ENCODE peak calls at places on chromosomes 16 and 17, in eight cellular contexts. U, V, S, A, N, O, I and B are unnamed samples.

GRCh38 chr17:33163827-33164555 is 129.1 kb downstream of the ASIC2 start:
- DNase-seq in U (no peak), V (no peak), S (no peak), A (peak), N (no peak), O (no peak), I (no peak), B (no peak)

GRCh38 chr17:45149669-45150603 is 1.7 kb downstream of the HEXIM1 start:
- DNase-seq in U (peak), V (no peak), S (peak), A (no peak), N (peak), O (no peak), I (peak), B (no peak)

GRCh38 chr16:73056911-73057310 is 9.0 kb upstream of the ZFHX3 start:
- DNase-seq in U (no peak), V (no peak), S (no peak), A (no peak), N (no peak), O (no peak), I (no peak), B (no peak)

GRCh38 chr16:67549936-67550335 is 12.4 kb upstream of the CTCF start:
- DNase-seq in U (no peak), V (no peak), S (no peak), A (no peak), N (no peak), O (no peak), I (no peak), B (no peak)

GRCh38 chr16:65336169-65336568 is 214.3 kb upstream of the CDH11 start:
- DNase-seq in U (no peak), V (no peak), S (no peak), A (peak), N (peak), O (no peak), I (peak), B (no peak)

GRCh38 chr16:22924492-22924891 is 110.5 kb downstream of the HS3ST2 start:
- DNase-seq in U (no peak), V (no peak), S (no peak), A (no peak), N (no peak), O (no peak), I (no peak), B (no peak)

GRCh38 chr17:78423961-78424747 is 45.7 kb downstream of the PGS1 start:
- DNase-seq in U (no peak), V (no peak), S (no peak), A (no peak), N (no peak), O (no peak), I (no peak), B (no peak)

GRCh38 chr17:30482555-30482954 is 5.3 kb downstream of the GOSR1 start:
- DNase-seq in U (no peak), V (no peak), S (no peak), A (no peak), N (no peak), O (no peak), I (no peak), B (no peak)

GRCh38 chr16:10835281-10835931 is 16.8 kb upstream of the TVP23A start:
- DNase-seq in U (no peak), V (no peak), S (no peak), A (no peak), N (no peak), O (no peak), I (no peak), B (no peak)

GRCh38 chr17:5513610-5514009 is 27.2 kb downstream of the MIS12 start:
- DNase-seq in U (peak), V (no peak), S (no peak), A (no peak), N (no peak), O (no peak), I (no peak), B (no peak)

GRCh38 chr17:56939869-56940484 is 20.9 kb downstream of the COIL start:
- DNase-seq in U (peak), V (no peak), S (peak), A (no peak), N (peak), O (no peak), I (peak), B (no peak)